ENCODE peak calls at places on chromosomes 2 and 18, in six cellular contexts. T is transverse colon, D is body of pancreas, C is HCT116, G is thyroid gland, X is prostate gland. R is an unnamed sample. For H3K4me1, the result is how much of the 10 kb centered on the place peaks cover.

GRCh38 chr2:238330391-238330790 is 10.1 kb downstream of the TRAF3IP1 start:
- DNase-seq in G (no peak), T (no peak), D (no peak), C (no peak), X (no peak), R (no peak)

GRCh38 chr2:150080115-150080514 is 407.4 kb downstream of the RND3 start:
- DNase-seq in X (no peak), T (no peak), G (no peak), D (no peak), C (no peak), R (no peak)

GRCh38 chr18:10271481-10271880 is 183.0 kb upstream of the APCDD1 start:
- DNase-seq in G (no peak), D (no peak), C (no peak), T (no peak), X (no peak), R (no peak)

GRCh38 chr2:29850794-29851193 is 70.6 kb downstream of the ALK start:
- DNase-seq in G (no peak), D (no peak), C (no peak), X (no peak), T (no peak), R (no peak)

GRCh38 chr2:176479961-176480360 is 210.7 kb downstream of the MTX2 start:
- DNase-seq in X (no peak), T (no peak), G (no peak), C (no peak), D (no peak), R (no peak)

GRCh38 chr2:128817171-128817570 is 498.5 kb upstream of the HS6ST1 start:
- DNase-seq in X (no peak), C (no peak), T (no peak), D (no peak), G (no peak), R (no peak)

GRCh38 chr2:20377738-20378137 is 27.1 kb upstream of the PUM2 start:
- DNase-seq in T (no peak), D (no peak), G (no peak), C (no peak), X (no peak), R (no peak)

GRCh38 chr2:207330912-207331311 is 165.2 kb upstream of the KLF7 start:
- DNase-seq in X (no peak), T (no peak), G (peak), C (peak), D (no peak), R (no peak)

GRCh38 chr2:102488063-102488462 is 15.0 kb downstream of the SLC9A4 start:
- DNase-seq in G (no peak), X (no peak), T (peak), D (no peak), C (no peak), R (no peak)

GRCh38 chr2:5290911-5291546 is 401.2 kb upstream of the SOX11 start:
- DNase-seq in T (no peak), G (no peak), X (no peak), C (no peak), D (no peak), R (no peak)

GRCh38 chr2:102074167-102074778 is 68.3 kb upstream of the IL1R1 start:
- DNase-seq in G (no peak), X (no peak), T (no peak), D (no peak), C (no peak), R (no peak)

GRCh38 chr18:57805117-57805516 is 2.0 kb upstream of the ATP8B1 start:
- DNase-seq in C (no peak), X (no peak), T (no peak), G (peak), D (no peak), R (no peak)

GRCh38 chr2:16084274-16084673 is 143.9 kb downstream of the MYCN start:
- DNase-seq in G (no peak), D (no peak), T (no peak), C (no peak), X (no peak), R (no peak)

GRCh38 chr2:150787353-150788098 is 300.1 kb upstream of the RND3 start:
- DNase-seq in D (no peak), X (no peak), G (no peak), C (no peak), T (no peak), R (no peak)

GRCh38 chr18:48866028-48866733 is 84.6 kb downstream of the SMAD7 start:
- DNase-seq in T (peak), X (peak), C (no peak), G (peak), D (peak), R (peak)

GRCh38 chr2:190408538-190409271 is 550 bp downstream of the MFSD6 start:
- DNase-seq in T (peak), C (peak), D (peak), G (peak), X (peak), R (peak)

GRCh38 chr2:43084699-43085091 is 141.7 kb downstream of the ZFP36L2 start:
- DNase-seq in X (peak), D (peak), C (no peak), T (no peak), G (peak), R (peak)

GRCh38 chr2:117618607-117619006 is 195.9 kb upstream of the DDX18 start:
- DNase-seq in G (no peak), X (no peak), D (no peak), C (no peak), T (no peak), R (no peak)

GRCh38 chr2:240916571-240917008 is 10.5 kb downstream of the CROCC2 start:
- DNase-seq in D (peak), C (no peak), G (peak), X (no peak), T (no peak), R (peak)

GRCh38 chr2:45622704-45623103 is 11.6 kb upstream of the SRBD1 start:
- DNase-seq in C (no peak), T (no peak), X (no peak), D (no peak), G (no peak), R (no peak)

GRCh38 chr2:130864830-130865229 is 28.1 kb downstream of the ARHGEF4 start:
- DNase-seq in T (peak), D (peak), X (no peak), G (peak), C (peak), R (peak)

GRCh38 chr2:212979799-212980198 is 171.6 kb downstream of the IKZF2 start:
- DNase-seq in T (no peak), X (no peak), G (no peak), C (no peak), D (no peak), R (no peak)

GRCh38 chr18:12373032-12373770 is 3.8 kb downstream of the AFG3L2 start:
- DNase-seq in D (peak), C (no peak), T (peak), X (no peak), G (no peak), R (no peak)

GRCh38 chr2:70190086-70190412 is 770 bp downstream of the C2orf42 start:
- DNase-seq in D (peak), G (no peak), X (no peak), C (no peak), T (peak), R (no peak)

GRCh38 chr18:32284284-32284683 is 94.4 kb downstream of the MEP1B start:
- DNase-seq in T (no peak), C (no peak), G (no peak), X (no peak), D (no peak), R (no peak)

GRCh38 chr2:40034198-40034597 is 255.1 kb upstream of the THUMPD2 start:
- DNase-seq in C (no peak), T (no peak), D (no peak), X (no peak), G (no peak), R (no peak)

GRCh38 chr2:38720613-38721241 is 30.4 kb downstream of the SRSF7 start:
- DNase-seq in D (peak), C (no peak), T (peak), G (peak), X (peak), R (peak)

GRCh38 chr2:190482441-190482840 is 52.1 kb downstream of the NEMP2 start:
- DNase-seq in C (no peak), G (no peak), X (no peak), T (no peak), D (no peak), R (no peak)

GRCh38 chr2:43402002-43402401 is 175.6 kb upstream of the ZFP36L2 start:
- DNase-seq in G (peak), D (no peak), C (no peak), X (no peak), T (peak), R (no peak)

GRCh38 chr2:173523497-173523896 is 168.8 kb downstream of the CDCA7 start:
- DNase-seq in T (no peak), C (no peak), D (no peak), G (no peak), X (no peak), R (no peak)

GRCh38 chr2:35365859-35366258 is 989.7 kb upstream of the CRIM1 start:
- DNase-seq in G (no peak), X (no peak), D (no peak), C (no peak), T (no peak), R (no peak)

GRCh38 chr2:240464514-240465241 is 29.2 kb downstream of the GPC1 start:
- DNase-seq in X (peak), T (no peak), C (no peak), G (peak), D (peak), R (peak)

GRCh38 chr2:62118160-62118559 is 77.8 kb upstream of the B3GNT2 start:
- DNase-seq in T (no peak), C (no peak), D (no peak), X (no peak), G (no peak), R (no peak)

DNA sequence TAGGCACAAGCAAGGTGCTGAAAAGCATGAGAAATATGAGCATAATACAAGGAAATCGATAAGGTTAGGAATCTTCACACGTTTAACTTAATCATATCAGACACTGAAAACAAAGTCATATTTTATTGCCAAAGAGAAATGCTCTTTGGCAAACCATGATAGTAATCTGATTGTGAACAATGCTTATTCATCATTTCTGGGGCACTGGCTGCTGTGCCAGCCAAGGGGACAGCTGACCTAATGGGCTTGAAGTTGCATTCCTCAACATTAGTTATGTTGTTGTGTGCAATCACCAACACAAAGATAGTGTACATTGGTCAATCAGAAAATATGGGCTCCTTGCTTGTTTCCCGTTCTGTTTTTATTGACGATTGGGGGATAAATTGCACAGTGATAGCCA is 83.5 kb downstream of the DPP10 start:
- DNase-seq in C (no peak), T (no peak), G (no peak), D (no peak), X (no peak), R (no peak)
- TF ChIP-seq POLR2A in C (no peak), T (no peak), G (no peak), D (no peak), X (no peak), R (no peak)

GRCh38 chr2:74691955-74692354 is 37.9 kb downstream of the SEMA4F start:
- DNase-seq in T (no peak), C (no peak), X (no peak), D (no peak), G (no peak), R (no peak)
- H3K27ac ChIP-seq in T (peak), C (no peak), X (no peak), D (no peak), G (no peak), R (no peak)

GRCh38 chr2:234966340-234966739 is 14.5 kb downstream of the SH3BP4 start:
- DNase-seq in G (no peak), T (no peak), X (no peak), C (no peak), D (no peak), R (no peak)
- H3K4me1 ChIP-seq in G (under half), T (under half), X (under half), C (half or more), D (half or more), R (under half)

GRCh38 chr2:28751956-28752607 is 452 bp downstream of the PPP1CB start:
- DNase-seq in T (no peak), D (peak), G (peak), X (no peak), C (no peak), R (peak)

GRCh38 chr2:28751102-28751955 is at the start of gene PPP1CB:
- DNase-seq in D (peak), G (peak), T (peak), C (peak), X (peak), R (peak)

GRCh38 chr2:28754321-28754720 is 2.7 kb downstream of the PPP1CB start:
- DNase-seq in T (no peak), G (no peak), C (no peak), X (no peak), D (no peak), R (no peak)

GRCh38 chr2:28752608-28752984 is 966 bp downstream of the PPP1CB start:
- DNase-seq in T (no peak), X (no peak), G (no peak), D (no peak), C (no peak), R (no peak)

DNA sequence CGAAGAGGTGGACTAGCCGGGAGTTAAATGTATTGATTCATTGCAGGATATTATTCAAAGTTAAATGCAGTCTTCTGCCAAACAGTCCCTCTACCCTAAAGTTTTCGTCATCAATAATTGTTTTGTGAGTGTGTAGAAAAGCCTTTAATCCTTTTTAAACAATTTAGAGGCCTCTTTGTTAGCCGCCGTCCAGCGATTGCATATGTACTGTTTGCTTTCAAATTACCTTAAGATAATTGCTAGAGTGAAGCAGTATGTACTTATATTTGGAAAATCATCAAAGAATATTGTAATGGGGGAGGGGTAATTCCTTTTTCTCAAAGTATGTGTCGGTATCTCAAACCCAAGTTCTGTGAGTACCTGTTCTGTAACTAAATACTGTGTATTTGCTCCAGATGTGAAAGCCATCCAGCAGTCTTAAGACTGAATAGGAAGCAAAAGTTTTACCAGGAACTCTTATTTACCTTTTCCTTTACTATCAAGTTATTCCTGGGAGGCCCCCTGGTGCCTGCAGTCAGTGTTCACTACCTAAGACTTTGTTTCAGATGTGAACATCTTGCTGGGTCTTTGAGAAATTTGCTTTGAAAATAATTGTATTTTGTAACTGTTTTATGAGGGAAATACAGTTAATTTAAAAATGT is 1.5 kb downstream of the PPP1CB start:
- DNase-seq in G (peak), T (peak), X (peak), C (peak), D (peak), R (peak)
- TF ChIP-seq POLR2A in G (no peak), T (peak), X (peak), C (no peak), D (peak), R (no peak)

DNA sequence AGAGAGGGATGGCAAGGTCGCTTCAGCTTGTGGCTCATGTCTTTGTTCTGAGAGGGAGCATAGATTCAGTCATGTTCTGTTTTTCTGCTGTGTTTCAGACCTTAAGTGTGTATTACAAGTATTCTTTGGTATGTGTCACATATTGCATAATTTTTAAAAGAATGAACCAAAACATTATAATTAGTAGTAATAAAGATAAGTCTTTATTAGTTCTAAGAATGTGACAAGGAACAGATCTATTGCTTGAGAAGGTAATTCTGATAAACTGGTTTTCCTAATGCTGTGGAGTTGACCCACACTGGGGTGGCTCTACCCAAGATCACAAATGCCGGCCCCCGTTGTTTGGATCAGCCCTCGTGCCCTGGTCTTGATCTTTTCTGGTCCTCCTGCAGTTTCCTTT is 124.3 kb upstream of the FOSL2 start:
- DNase-seq in D (no peak), G (no peak), T (no peak), C (no peak), X (no peak), R (no peak)
- H3K27ac ChIP-seq in D (no peak), G (no peak), T (peak), C (peak), X (peak), R (peak)

GRCh38 chr18:62767321-62767720 is 52.0 kb downstream of the PHLPP1 start:
- DNase-seq in T (no peak), C (no peak), D (no peak), G (no peak), X (no peak), R (no peak)

GRCh38 chr18:62768172-62768943 is 53.0 kb downstream of the PHLPP1 start:
- DNase-seq in X (no peak), T (no peak), C (no peak), D (no peak), G (no peak), R (no peak)

GRCh38 chr18:62769216-62769615 is 53.9 kb downstream of the PHLPP1 start:
- DNase-seq in D (no peak), T (no peak), X (no peak), G (no peak), C (no peak), R (no peak)

GRCh38 chr18:62763101-62763521 is 47.8 kb downstream of the PHLPP1 start:
- DNase-seq in X (no peak), D (no peak), G (no peak), T (no peak), C (no peak), R (no peak)

GRCh38 chr18:62766266-62766665 is 50.9 kb downstream of the PHLPP1 start:
- DNase-seq in X (no peak), G (no peak), T (no peak), D (no peak), C (no peak), R (no peak)
- H3K4me1 ChIP-seq in X (under half), G (under half), T (under half), D (under half), C (under half), R (under half)

GRCh38 chr2:219386532-219387280 is 1.0 kb downstream of the DNPEP start:
- DNase-seq in G (no peak), X (no peak), D (no peak), C (no peak), T (no peak), R (no peak)

GRCh38 chr2:219387284-219388126 is at the start of gene DNPEP:
- DNase-seq in C (peak), T (peak), G (peak), D (peak), X (peak), R (peak)

GRCh38 chr2:219385958-219386520 is 1.7 kb downstream of the DNPEP start:
- DNase-seq in T (no peak), C (no peak), G (no peak), X (no peak), D (no peak), R (no peak)

GRCh38 chr2:219388845-219389156 is 1.1 kb upstream of the DNPEP start:
- DNase-seq in D (no peak), X (no peak), C (no peak), G (no peak), T (no peak), R (no peak)

DNA sequence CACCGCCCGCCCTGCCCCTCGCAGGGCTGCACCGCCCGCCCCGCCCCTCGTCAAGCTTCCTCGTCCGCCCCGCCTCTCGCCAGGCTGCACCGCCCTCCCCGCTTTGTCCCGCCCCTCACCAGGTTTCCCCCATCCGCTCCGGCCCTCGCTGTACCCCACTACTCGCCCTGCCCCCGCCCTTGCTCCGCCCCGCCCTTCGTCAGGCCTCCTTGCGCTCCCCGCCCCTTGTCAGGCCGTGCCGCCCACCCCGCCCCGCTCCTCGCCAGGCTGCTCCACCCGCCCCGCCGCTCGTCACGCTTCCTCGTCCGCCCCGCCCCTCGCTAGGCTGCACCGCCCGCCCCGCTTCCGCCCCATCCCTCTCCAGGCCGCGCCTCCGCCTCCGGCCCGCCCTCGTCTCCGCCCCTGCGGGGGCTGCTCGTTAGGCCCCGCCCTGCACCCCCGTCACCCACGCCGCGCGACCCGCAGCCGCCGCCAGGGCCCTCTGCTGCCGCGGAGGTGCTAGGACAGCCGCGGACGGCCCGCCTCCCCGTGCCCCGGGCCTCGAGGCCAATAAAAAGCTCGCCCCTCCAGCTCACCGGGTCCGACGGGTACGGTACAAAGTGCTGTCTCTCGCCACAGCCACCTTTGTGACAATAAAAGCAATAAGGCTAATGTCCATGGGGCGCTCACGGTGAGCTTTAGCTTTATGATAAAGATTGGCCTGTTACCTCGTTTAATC is 574 bp upstream of the DNPEP start:
- DNase-seq in X (peak), G (peak), D (peak), T (peak), C (peak), R (peak)
- TF ChIP-seq POLR2A in X (peak), G (no peak), D (no peak), T (no peak), C (no peak), R (no peak)

R was measured in sigmoid colon.